ENCODE peak calls at places on chromosomes 4 and X, in seven cellular contexts. L, B, H, E, X, K and F are unnamed samples.

GRCh38 chrX:85897376-85898110 is 149.8 kb downstream of the CHM start:
- DNase-seq in L (no peak), B (no peak), H (no peak), E (no peak), X (no peak), K (no peak), F (no peak)

GRCh38 chr4:60656171-60656570 is 544.0 kb upstream of the ADGRL3 start:
- DNase-seq in L (no peak), B (peak), H (no peak), E (peak), X (no peak), K (no peak), F (no peak)

GRCh38 chrX:96861228-96861627 is 22.5 kb upstream of the RPA4 start:
- DNase-seq in L (no peak), B (no peak), H (no peak), E (no peak), X (no peak), K (no peak), F (no peak)

GRCh38 chr4:123995939-123996338 is 599.3 kb downstream of the SPRY1 start:
- DNase-seq in L (no peak), B (peak), H (peak), E (peak), X (no peak), K (no peak), F (peak)

GRCh38 chrX:4708970-4709760 is 995.7 kb upstream of the PRKX start:
- DNase-seq in L (no peak), B (no peak), H (no peak), E (peak), X (no peak), K (no peak), F (peak)

GRCh38 chrX:78957049-78957767 is 12.0 kb downstream of the P2RY10 start:
- DNase-seq in L (no peak), B (no peak), H (no peak), E (no peak), X (no peak), K (no peak), F (no peak)

GRCh38 chrX:136200466-136200865 is 50.7 kb downstream of the MAP7D3 start:
- DNase-seq in L (no peak), B (peak), H (no peak), E (peak), X (no peak), K (no peak), F (peak)

GRCh38 chr4:150569384-150569987 is 12.5 kb upstream of the MAB21L2 start:
- DNase-seq in L (no peak), B (peak), H (no peak), E (peak), X (no peak), K (no peak), F (no peak)

GRCh38 chr4:25448379-25449109 is 71.5 kb downstream of the ANAPC4 start:
- DNase-seq in L (no peak), B (peak), H (peak), E (no peak), X (no peak), K (no peak), F (peak)

GRCh38 chr4:23915459-23916132 is 25.7 kb upstream of the PPARGC1A start:
- DNase-seq in L (no peak), B (no peak), H (no peak), E (no peak), X (no peak), K (peak), F (no peak)

GRCh38 chrX:133365886-133366611 is 49.2 kb downstream of the GPC4 start:
- DNase-seq in L (no peak), B (peak), H (no peak), E (no peak), X (no peak), K (no peak), F (peak)

GRCh38 chrX:45400380-45400779 is 199.7 kb upstream of the DIPK2B start:
- DNase-seq in L (no peak), B (peak), H (no peak), E (no peak), X (no peak), K (no peak), F (no peak)

GRCh38 chrX:5683996-5684395 is 544.7 kb downstream of the NLGN4X start:
- DNase-seq in L (no peak), B (no peak), H (no peak), E (no peak), X (no peak), K (no peak), F (no peak)

GRCh38 chrX:140164383-140164782 is 199.1 kb upstream of the CXorf66 start:
- DNase-seq in L (no peak), B (no peak), H (no peak), E (no peak), X (no peak), K (no peak), F (no peak)

GRCh38 chr4:15376594-15376993 is 51.2 kb upstream of the C1QTNF7 start:
- DNase-seq in L (no peak), B (peak), H (no peak), E (peak), X (no peak), K (no peak), F (peak)

GRCh38 chrX:39813631-39814246 is 284.0 kb downstream of the BCOR start:
- DNase-seq in L (peak), B (peak), H (no peak), E (peak), X (no peak), K (peak), F (peak)

GRCh38 chr4:151117371-151117962 is 18.0 kb downstream of the RPS3A start:
- DNase-seq in L (peak), B (peak), H (no peak), E (peak), X (no peak), K (peak), F (peak)

GRCh38 chr4:92450694-92451093 is 146.9 kb downstream of the GRID2 start:
- DNase-seq in L (no peak), B (no peak), H (no peak), E (no peak), X (no peak), K (no peak), F (no peak)

GRCh38 chrX:153909024-153909979 is 4.8 kb downstream of the AVPR2 start:
- DNase-seq in L (no peak), B (no peak), H (no peak), E (no peak), X (peak), K (peak), F (no peak)

GRCh38 chr4:15938182-15938581 is 358 bp downstream of the FGFBP1 start:
- DNase-seq in L (peak), B (no peak), H (no peak), E (peak), X (no peak), K (no peak), F (peak)

GRCh38 chrX:107449490-107450175 is at the start of gene FRMPD3:
- DNase-seq in L (no peak), B (no peak), H (no peak), E (no peak), X (no peak), K (no peak), F (peak)

GRCh38 chrX:68462653-68463052 is 29.4 kb upstream of the OPHN1 start:
- DNase-seq in L (peak), B (peak), H (no peak), E (peak), X (no peak), K (no peak), F (peak)

GRCh38 chr4:168325591-168325990 is 7.0 kb upstream of the DDX60 start:
- DNase-seq in L (no peak), B (no peak), H (no peak), E (no peak), X (no peak), K (no peak), F (no peak)

GRCh38 chr4:47413515-47413914 is 50.0 kb downstream of the COMMD8 start:
- DNase-seq in L (no peak), B (no peak), H (no peak), E (no peak), X (no peak), K (no peak), F (no peak)

GRCh38 chr4:45358573-45359506 is 632.5 kb upstream of the GNPDA2 start:
- DNase-seq in L (no peak), B (no peak), H (no peak), E (no peak), X (no peak), K (no peak), F (no peak)

GRCh38 chrX:134999469-134999868 is 8.7 kb downstream of the SMIM10 start:
- DNase-seq in L (no peak), B (peak), H (no peak), E (peak), X (peak), K (no peak), F (peak)

GRCh38 chrX:11533211-11533651 is 132.5 kb downstream of the ARHGAP6 start:
- DNase-seq in L (peak), B (peak), H (peak), E (peak), X (peak), K (no peak), F (peak)

GRCh38 chr4:169934794-169935400 is 91.3 kb downstream of the MFAP3L start:
- DNase-seq in L (no peak), B (no peak), H (no peak), E (no peak), X (no peak), K (no peak), F (no peak)

GRCh38 chr4:151728679-151729078 is 32.1 kb downstream of the GATB start:
- DNase-seq in L (no peak), B (no peak), H (no peak), E (no peak), X (no peak), K (no peak), F (no peak)

GRCh38 chr4:53476232-53477037 is 99.0 kb downstream of the FIP1L1 start:
- DNase-seq in L (no peak), B (peak), H (peak), E (peak), X (no peak), K (no peak), F (peak)

GRCh38 chr4:100299441-100299840 is 109.2 kb upstream of the DDIT4L start:
- DNase-seq in L (no peak), B (peak), H (no peak), E (no peak), X (no peak), K (no peak), F (peak)

GRCh38 chr4:37454263-37454800 is 209.8 kb downstream of the NWD2 start:
- DNase-seq in L (no peak), B (no peak), H (no peak), E (no peak), X (no peak), K (no peak), F (no peak)
- H3K4me3 ChIP-seq in L (peak), B (no peak), H (no peak), E (peak), X (peak), K (peak), F (peak)

DNA sequence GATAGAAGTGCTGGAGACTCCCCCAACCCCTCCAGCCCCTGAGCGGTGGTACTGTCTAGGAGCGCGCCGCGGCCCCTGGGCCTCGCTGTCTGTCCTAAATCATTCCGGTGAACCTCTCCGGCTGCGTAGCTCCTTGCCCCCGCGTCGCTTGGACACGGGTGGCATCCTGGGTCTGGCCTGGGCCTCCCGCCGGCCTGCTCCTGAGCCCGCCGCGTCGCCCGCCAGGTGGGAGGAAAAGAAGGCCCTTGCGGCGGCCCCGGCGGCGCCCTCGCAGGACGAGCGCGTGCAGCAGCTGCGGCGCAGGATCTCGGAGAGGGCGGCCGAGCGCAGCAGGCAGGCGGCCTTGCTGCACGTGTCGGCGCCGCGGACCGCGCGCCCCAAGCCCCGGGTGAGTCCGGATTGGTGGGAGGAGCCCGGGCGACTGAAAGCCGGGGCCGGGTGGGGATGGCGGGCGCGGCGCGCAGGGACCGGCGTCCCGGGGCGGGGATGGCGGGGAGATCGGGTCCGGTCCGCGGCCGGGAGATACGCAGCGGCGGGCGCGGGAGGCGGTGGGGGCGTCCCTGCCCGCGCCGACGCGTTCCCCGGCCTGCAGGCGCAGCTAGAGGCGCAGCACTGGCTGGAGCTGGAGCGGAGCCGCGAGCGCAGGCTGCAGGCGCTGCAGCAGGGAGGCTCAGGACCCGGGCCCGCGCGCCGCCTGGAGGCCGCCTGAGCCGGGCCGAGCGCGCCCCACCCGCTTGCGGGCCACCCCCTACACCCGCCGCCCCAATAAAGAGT is 6.5 kb upstream of the RNF4 start:
- DNase-seq in L (peak), B (peak), H (no peak), E (peak), X (no peak), K (peak), F (peak)
- TF ChIP-seq CTCF in L (no peak), B (peak), H (no peak), E (peak), X (no peak), K (peak), F (no peak)

GRCh38 chr4:76898385-76898692 is 395 bp upstream of the SOWAHB start:
- DNase-seq in L (no peak), B (peak), H (no peak), E (no peak), X (no peak), K (no peak), F (no peak)
- H3K4me3 ChIP-seq in L (peak), B (peak), H (no peak), E (peak), X (no peak), K (peak), F (peak)

GRCh38 chrX:118536687-118537461 is 41.3 kb downstream of the DOCK11 start:
- DNase-seq in L (no peak), B (peak), H (no peak), E (peak), X (no peak), K (no peak), F (no peak)
- TF ChIP-seq CTCF in L (no peak), B (peak), H (peak), E (peak), X (no peak), K (peak), F (no peak)

GRCh38 chr4:101825953-101826352 is 35.4 kb downstream of the BANK1 start:
- DNase-seq in L (no peak), B (no peak), H (no peak), E (no peak), X (no peak), K (no peak), F (no peak)
- H3K4me3 ChIP-seq in L (no peak), B (no peak), H (no peak), E (no peak), X (no peak), K (no peak), F (no peak)

GRCh38 chrX:71283409-71284143 is at the start of gene NONO:
- DNase-seq in L (peak), B (peak), H (peak), E (peak), X (peak), K (peak), F (peak)
- TF ChIP-seq CTCF in L (no peak), B (peak), H (peak), E (peak), X (no peak), K (no peak), F (no peak)

GRCh38 chr4:184267673-184268573 is 50.2 kb upstream of the ENPP6 start:
- DNase-seq in L (no peak), B (peak), H (peak), E (peak), X (peak), K (peak), F (peak)
- H3K4me3 ChIP-seq in L (no peak), B (peak), H (no peak), E (peak), X (peak), K (no peak), F (no peak)

DNA sequence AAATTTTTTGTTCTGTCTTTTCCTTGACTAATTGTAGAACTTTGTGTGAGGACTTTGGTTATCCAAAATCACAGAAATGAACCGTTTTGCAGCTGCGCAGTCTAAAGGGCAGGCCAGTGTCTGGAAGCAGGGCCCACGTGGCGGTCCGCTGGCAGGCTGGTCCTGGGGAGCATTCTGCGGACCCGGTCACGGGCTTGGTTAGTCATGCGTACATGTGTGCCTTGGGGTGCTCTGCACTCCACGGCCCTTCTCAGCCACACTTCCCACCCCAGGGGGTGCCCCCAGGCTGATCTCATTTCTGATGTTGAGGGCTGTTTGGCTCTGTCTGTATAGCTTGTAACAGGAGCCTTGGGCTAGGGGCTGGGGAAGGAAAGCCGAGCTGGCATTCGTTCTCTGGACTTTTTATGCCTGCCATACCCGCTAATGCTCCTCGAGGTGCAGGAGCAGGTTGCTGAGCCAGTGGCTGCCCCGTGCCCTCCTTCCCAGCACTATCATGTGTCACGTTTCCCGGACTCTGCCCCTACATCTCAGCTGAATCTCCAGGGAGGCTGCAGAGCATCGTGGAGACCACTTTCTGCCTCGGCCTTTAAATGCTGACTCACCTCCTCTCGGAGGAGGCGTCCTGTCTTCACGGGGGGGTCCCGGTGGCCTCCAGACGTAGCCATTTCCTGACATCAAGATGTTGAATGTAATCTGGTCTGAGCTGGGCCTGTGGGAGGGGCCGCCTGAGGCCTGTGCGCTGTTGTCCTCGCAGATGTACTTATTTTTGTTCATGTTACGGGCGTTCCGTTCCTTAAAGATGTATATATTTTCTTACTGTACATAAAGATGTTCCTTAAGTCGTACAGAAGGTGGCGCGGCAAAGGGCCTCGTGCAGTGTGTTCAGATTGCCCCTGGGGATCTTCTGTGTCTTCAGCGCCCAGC is 11.4 kb upstream of the TADA2B start:
- DNase-seq in L (no peak), B (peak), H (no peak), E (no peak), X (no peak), K (no peak), F (no peak)
- TF ChIP-seq CTCF in L (no peak), B (no peak), H (no peak), E (no peak), X (no peak), K (no peak), F (no peak)

GRCh38 chr4:145679991-145680455 is at the start of gene C4orf51:
- DNase-seq in L (peak), B (peak), H (peak), E (peak), X (no peak), K (no peak), F (peak)
- H3K4me3 ChIP-seq in L (no peak), B (no peak), H (no peak), E (no peak), X (no peak), K (no peak), F (no peak)